ENCODE peak calls at places on chromosomes 11 and 22, in five cellular contexts. P is H1, B is GM12878, E is HepG2, M is K562. X is an unnamed sample.

GRCh38 chr11:121455115-121455514 is 2.3 kb upstream of the SORL1-AS1 start:
- DNase-seq in P (no peak), M (no peak), B (no peak), E (no peak), X (no peak)

GRCh38 chr22:30423296-30423958 is 2.1 kb upstream of the MTFP1 start:
- DNase-seq in M (peak; percentile 56), E (no peak), B (no peak), P (no peak), X (no peak)

GRCh38 chr11:73866095-73866579 is 10.5 kb downstream of the COA4 start:
- DNase-seq in M (no peak), B (no peak), P (no peak), E (no peak), X (no peak)

GRCh38 chr11:44507896-44508440 is 57.5 kb upstream of the CD82 start:
- DNase-seq in E (no peak), B (no peak), P (no peak), M (no peak), X (no peak)

GRCh38 chr11:118643142-118643994 is 36.0 kb downstream of the PHLDB1 start:
- DNase-seq in M (no peak), B (no peak), P (no peak), E (no peak), X (no peak)

GRCh38 chr11:12163181-12163841 is 52.9 kb downstream of the MICAL2 start:
- DNase-seq in E (peak; percentile 40), P (no peak), B (no peak), M (no peak), X (no peak)

GRCh38 chr11:890794-891600 is 19.6 kb downstream of the CHID1 start:
- DNase-seq in E (no peak), M (no peak), B (no peak), P (no peak), X (no peak)

GRCh38 chr11:4060182-4060923 is 34.2 kb upstream of the RRM1 start:
- DNase-seq in P (no peak), E (peak; percentile 80), B (no peak), M (no peak), X (no peak)

GRCh38 chr11:107898270-107898669 is 30.0 kb upstream of the RAB39A start:
- DNase-seq in E (peak; percentile 20), P (no peak), B (peak; percentile 24), M (peak; percentile 11), X (peak; percentile 36)

GRCh38 chr11:41459602-41460405 is at the start of gene LRRC4C:
- DNase-seq in M (no peak), P (peak; percentile 52), E (no peak), B (no peak), X (no peak)

GRCh38 chr22:39478461-39478860 is 21.6 kb downstream of the MGAT3 start:
- DNase-seq in E (no peak), B (no peak), M (peak; percentile 44), P (peak; percentile 85), X (no peak)

GRCh38 chr22:24996420-24996952 is 44.0 kb downstream of the KIAA1671 start:
- DNase-seq in P (peak; percentile 73), M (no peak), B (no peak), E (no peak), X (peak; percentile 49)

GRCh38 chr11:12949456-12949855 is 59.7 kb upstream of the RASSF10 start:
- DNase-seq in B (no peak), E (no peak), P (no peak), M (no peak), X (no peak)

GRCh38 chr11:127133061-127133460 is 132.5 kb upstream of the KIRREL3 start:
- DNase-seq in M (no peak), B (no peak), P (no peak), E (no peak), X (no peak)

GRCh38 chr11:125416993-125417935 is 78.8 kb downstream of the FEZ1 start:
- DNase-seq in P (no peak), E (no peak), B (no peak), M (no peak), X (no peak)

GRCh38 chr11:86955111-86955673 is at the start of gene FZD4:
- DNase-seq in B (no peak), E (peak; percentile 76), M (peak; percentile 98), P (peak; percentile 87), X (peak; percentile 48)

GRCh38 chr11:64665381-64665780 is 57.6 kb downstream of the NRXN2 start:
- DNase-seq in M (peak; percentile 66), P (no peak), B (no peak), E (no peak), X (no peak)

GRCh38 chr11:124763156-124763947 is 1.3 kb upstream of the ESAM start:
- DNase-seq in M (peak; percentile 62), B (no peak), P (peak; percentile 95), E (peak; percentile 72), X (peak; percentile 61)

GRCh38 chr11:19664896-19665548 is 47.6 kb upstream of the NAV2 start:
- DNase-seq in M (no peak), E (no peak), B (no peak), P (no peak), X (no peak)

GRCh38 chr11:131198161-131198560 is 172.3 kb upstream of the NTM start:
- DNase-seq in P (no peak), B (no peak), M (no peak), E (no peak), X (no peak)

GRCh38 chr11:76665172-76665571 is 5.4 kb downstream of the LRRC32 start:
- DNase-seq in P (no peak), M (no peak), E (no peak), B (no peak), X (no peak)
- TF ChIP-seq JUND in P (no peak), M (no peak), E (no peak), B (no peak), X (no peak)

DNA sequence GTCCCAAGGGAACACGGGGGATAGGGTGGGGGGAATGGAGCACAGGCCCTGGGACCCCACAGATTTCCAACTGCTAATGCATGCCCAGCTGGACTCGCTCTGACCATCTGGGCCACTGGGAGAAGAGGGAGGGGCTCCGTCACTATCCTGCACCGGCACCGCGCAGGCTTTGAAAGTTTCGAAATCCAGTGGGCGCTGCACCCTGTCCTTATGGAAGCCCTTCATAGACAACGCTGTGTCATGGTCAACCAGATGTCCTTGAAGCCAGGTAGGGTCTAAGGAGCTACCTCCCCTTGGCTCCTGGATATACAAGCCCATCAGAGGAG is 30.1 kb downstream of the LRRC10B start:
- DNase-seq in B (no peak), P (no peak), M (no peak), E (peak; percentile 6), X (no peak)
- TF ChIP-seq SRF in B (no peak), P (no peak), M (no peak), E (no peak), X (no peak)

GRCh38 chr11:32310218-32310601 is 125.1 kb downstream of the WT1 start:
- DNase-seq in M (no peak), B (no peak), P (no peak), E (no peak), X (no peak)
- TF ChIP-seq JUND in M (no peak), B (no peak), P (no peak), E (no peak), X (no peak)

GRCh38 chr11:128457874-128458273 is 129.5 kb downstream of the ETS1 start:
- DNase-seq in P (no peak), M (no peak), E (no peak), B (no peak), X (no peak)
- TF ChIP-seq SRF in P (no peak), M (no peak), E (no peak), B (no peak), X (no peak)

DNA sequence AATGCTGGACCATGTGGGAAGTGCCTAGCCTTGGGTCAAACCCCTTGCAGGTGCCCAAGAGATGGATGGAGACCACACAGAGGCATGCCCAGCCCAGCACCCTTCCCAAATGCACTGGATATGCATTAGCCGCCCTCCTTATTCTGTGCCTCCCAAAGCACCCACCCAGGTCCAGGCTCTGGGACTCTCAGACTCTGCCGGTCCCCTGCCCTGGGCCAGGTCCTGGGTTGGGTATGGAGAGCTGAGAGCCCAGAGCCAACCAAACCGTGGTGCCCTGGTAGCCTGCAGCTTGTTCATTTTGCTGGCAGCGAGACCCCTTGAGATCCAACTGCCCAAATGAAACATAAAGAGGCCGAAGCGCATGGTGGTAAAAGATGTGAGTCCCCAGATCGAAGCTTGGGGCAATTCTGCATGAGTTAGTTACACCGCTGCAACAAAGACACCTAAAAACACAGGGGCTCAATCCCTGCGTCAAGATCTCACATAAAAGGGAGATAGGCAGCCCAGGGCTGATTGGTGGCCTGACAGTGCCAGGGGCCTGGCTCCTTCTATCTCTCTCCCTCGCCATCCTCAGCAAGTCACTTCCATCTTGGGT is 61.5 kb downstream of the MYEOV start:
- DNase-seq in E (no peak), B (no peak), P (peak; percentile 11), M (no peak), X (no peak)
- TF ChIP-seq JUND in E (no peak), B (no peak), P (no peak), M (no peak), X (no peak)

GRCh38 chr22:50306753-50307749 is at the start of gene PLXNB2:
- DNase-seq in E (peak; percentile 68), M (peak; percentile 80), B (no peak), P (peak; percentile 78), X (peak; percentile 56)
- TF ChIP-seq SRF in E (no peak), M (no peak), B (no peak), P (no peak), X (no peak)

GRCh38 chr22:40592352-40593113 is 44.0 kb downstream of the MRTFA start:
- DNase-seq in M (no peak), E (no peak), B (peak; percentile 64), P (no peak), X (no peak)
- TF ChIP-seq JUND in M (no peak), E (no peak), B (no peak), P (no peak), X (no peak)